ENCODE peak calls at places on chromosomes 6 and 20, in eight cellular contexts. P is aorta, H is Calu3, K is lower lobe of right lung, D is astrocyte of the cerebellum, N is ovary, X is iris pigment epithelial cell, T is lung. F is an unnamed sample.

GRCh38 chr6:30768634-30769087 is 24.3 kb upstream of the IER3 start:
- DNase-seq in P (no peak), H (no peak), N (no peak), T (no peak), D (no peak), K (no peak), X (no peak), F (no peak)

GRCh38 chr6:158018370-158018771 is 36.7 kb downstream of the SYNJ2 start:
- DNase-seq in X (peak), P (no peak), N (no peak), D (no peak), K (no peak), T (no peak), H (no peak), F (no peak)

GRCh38 chr6:7697820-7698623 is 27.9 kb upstream of the BMP6 start:
- DNase-seq in D (peak), H (no peak), N (no peak), X (peak), K (no peak), P (peak), T (peak), F (peak)

GRCh38 chr6:917296-917695 is 224.4 kb upstream of the EXOC2 start:
- DNase-seq in K (no peak), P (no peak), T (no peak), X (no peak), D (no peak), H (no peak), N (no peak), F (no peak)

GRCh38 chr6:87154641-87155271 is 609 bp upstream of the ZNF292 start:
- DNase-seq in D (peak), N (no peak), X (peak), T (no peak), H (no peak), P (no peak), K (no peak), F (no peak)

GRCh38 chr20:19813839-19814238 is 55.8 kb downstream of the RIN2 start:
- DNase-seq in K (no peak), P (no peak), H (no peak), N (no peak), X (peak), T (no peak), D (no peak), F (no peak)

GRCh38 chr20:38932457-38933120 is 6.4 kb downstream of the FAM83D start:
- DNase-seq in P (no peak), D (peak), T (no peak), X (peak), H (no peak), K (no peak), N (no peak), F (peak)

GRCh38 chr20:37552415-37552814 is 24.7 kb upstream of the BLCAP start:
- DNase-seq in N (no peak), X (peak), T (no peak), P (no peak), K (no peak), H (no peak), D (no peak), F (no peak)

GRCh38 chr6:54771968-54772367 is 74.6 kb upstream of the FAM83B start:
- DNase-seq in T (no peak), H (no peak), X (no peak), D (no peak), N (no peak), K (no peak), P (no peak), F (no peak)

GRCh38 chr6:8085053-8085511 is 17.3 kb downstream of the EEF1E1 start:
- DNase-seq in X (peak), T (peak), D (peak), P (peak), N (peak), K (no peak), H (peak), F (peak)

GRCh38 chr6:35185302-35185681 is 28.5 kb upstream of the SCUBE3 start:
- DNase-seq in P (peak), N (no peak), D (no peak), T (peak), X (peak), K (peak), H (peak), F (peak)

GRCh38 chr20:64080813-64081619 is 1.1 kb downstream of the OPRL1 start:
- DNase-seq in H (no peak), T (no peak), D (no peak), N (peak), P (no peak), X (no peak), K (no peak), F (no peak)

GRCh38 chr20:39773380-39774000 is 811.3 kb downstream of the DHX35 start:
- DNase-seq in P (no peak), D (no peak), N (no peak), X (no peak), T (no peak), K (no peak), H (no peak), F (no peak)

GRCh38 chr20:1808101-1808500 is 87.1 kb upstream of the SIRPA start:
- DNase-seq in D (no peak), K (no peak), H (no peak), T (no peak), X (no peak), N (no peak), P (no peak), F (no peak)

GRCh38 chr20:63957690-63958441 is 1.6 kb upstream of the UCKL1 start:
- DNase-seq in H (no peak), T (no peak), D (no peak), N (no peak), P (no peak), X (no peak), K (no peak), F (peak)

GRCh38 chr20:34334654-34335407 is 28.2 kb upstream of the ITCH start:
- DNase-seq in X (no peak), H (peak), T (no peak), D (no peak), P (no peak), N (no peak), K (no peak), F (peak)

GRCh38 chr20:32359633-32360332 is 1.7 kb downstream of the ASXL1 start:
- DNase-seq in K (no peak), N (no peak), P (no peak), X (no peak), T (no peak), D (no peak), H (peak), F (no peak)

GRCh38 chr20:24007073-24007595 is 18.6 kb upstream of the GGTLC1 start:
- DNase-seq in N (no peak), D (no peak), T (no peak), X (no peak), K (no peak), H (no peak), P (no peak), F (no peak)

GRCh38 chr6:155434117-155434516 is 21.5 kb downstream of the NOX3 start:
- DNase-seq in K (no peak), H (no peak), T (no peak), D (no peak), X (no peak), P (no peak), N (no peak), F (no peak)

GRCh38 chr6:38502423-38502822 is 137.3 kb downstream of the BTBD9 start:
- DNase-seq in T (no peak), P (no peak), K (no peak), X (no peak), H (no peak), N (no peak), D (no peak), F (no peak)

GRCh38 chr20:15889924-15890256 is 683.4 kb downstream of the KIF16B start:
- DNase-seq in N (no peak), H (no peak), D (no peak), X (no peak), K (no peak), P (no peak), T (no peak), F (no peak)

GRCh38 chr20:33554914-33555420 is 65.1 kb downstream of the CBFA2T2 start:
- DNase-seq in K (no peak), N (no peak), P (no peak), X (peak), D (peak), T (no peak), H (peak), F (no peak)

GRCh38 chr6:27814665-27815424 is 97.4 kb downstream of the OR2B2 start:
- DNase-seq in X (peak), K (no peak), D (peak), T (peak), N (peak), P (peak), H (peak), F (peak)

GRCh38 chr6:107061125-107062020 is 33.4 kb downstream of the MTRES1 start:
- DNase-seq in H (no peak), K (no peak), T (no peak), P (no peak), D (no peak), X (peak), N (no peak), F (no peak)

GRCh38 chr6:73299171-73300073 is 36.4 kb upstream of the KHDC1 start:
- DNase-seq in D (no peak), T (no peak), X (no peak), P (peak), K (no peak), N (peak), H (no peak), F (peak)

GRCh38 chr20:47704746-47705496 is 80.4 kb downstream of the SULF2 start:
- DNase-seq in K (no peak), T (no peak), P (no peak), H (no peak), D (no peak), X (no peak), N (no peak), F (peak)

GRCh38 chr20:50207026-50207425 is 16.4 kb downstream of the CEBPB start:
- DNase-seq in P (no peak), T (no peak), H (no peak), N (no peak), X (no peak), D (no peak), K (no peak), F (no peak)

GRCh38 chr6:20953019-20953418 is 418.8 kb downstream of the CDKAL1 start:
- DNase-seq in P (no peak), X (no peak), D (peak), H (no peak), T (no peak), K (no peak), N (no peak), F (no peak)

GRCh38 chr6:98054453-98054852 is 771.4 kb upstream of the MMS22L start:
- DNase-seq in P (no peak), H (no peak), K (no peak), N (no peak), D (peak), X (peak), T (no peak), F (no peak)

GRCh38 chr6:41191569-41191968 is 9.4 kb downstream of the TREML2 start:
- DNase-seq in X (peak), H (peak), D (no peak), N (no peak), T (no peak), P (peak), K (peak), F (peak)